ENCODE peak calls at places on chromosome 11, in four cellular contexts. W is SK-N-SH, Z is SK-N-DZ, Q is GM23248. E is an unnamed sample.

GRCh38 chr11:44849424-44849823 is 101.3 kb downstream of the TP53I11 start:
- DNase-seq in W (no peak), Z (no peak), Q (no peak), E (no peak)

GRCh38 chr11:1073261-1073724 is 1.4 kb upstream of the MUC2 start:
- DNase-seq in W (no peak), Z (no peak), Q (peak; percentile 69), E (peak; percentile 68)

GRCh38 chr11:1774886-1775285 is 11.2 kb upstream of the CTSD start:
- DNase-seq in W (no peak), Z (no peak), Q (no peak), E (no peak)

GRCh38 chr11:68311155-68312116 is 955 bp upstream of the LRP5 start:
- DNase-seq in W (peak; percentile 30), Z (no peak), Q (no peak), E (no peak)

GRCh38 chr11:102940714-102941588 is 14.6 kb downstream of the MMP13 start:
- DNase-seq in W (peak; percentile 46), Z (peak; percentile 27), Q (peak; percentile 82), E (peak; percentile 85)

GRCh38 chr11:128852327-128853023 is 14.6 kb downstream of the KCNJ1 start:
- DNase-seq in W (no peak), Z (no peak), Q (no peak), E (no peak)

GRCh38 chr11:19814421-19814820 is 101.8 kb downstream of the NAV2 start:
- DNase-seq in W (no peak), Z (no peak), Q (no peak), E (no peak)

GRCh38 chr11:110433393-110434333 is 3.9 kb downstream of the FDX1 start:
- DNase-seq in W (peak; percentile 39), Z (peak; percentile 12), Q (peak; percentile 56), E (peak; percentile 64)

GRCh38 chr11:32072872-32073661 is 17.8 kb upstream of the RCN1 start:
- DNase-seq in W (peak; percentile 16), Z (peak; percentile 39), Q (no peak), E (no peak)

E was measured in fibroblast of the aortic adventitia.